ENCODE peak calls at places on chromosomes 4 and X, in four cellular contexts. S is transverse colon, W is sigmoid colon, U is suprapubic skin. L is an unnamed sample.

GRCh38 chr4:153222790-153223417 is 18.7 kb downstream of the TRIM2 start:
- DNase-seq in S (peak), W (peak), U (peak), L (peak)

GRCh38 chr4:81195475-81195874 is 19.5 kb downstream of the PRKG2 start:
- DNase-seq in S (no peak), W (no peak), U (no peak), L (no peak)

GRCh38 chrX:87813566-87813965 is 296.0 kb downstream of the KLHL4 start:
- DNase-seq in S (no peak), W (no peak), U (no peak), L (no peak)

GRCh38 chr4:111748157-111748556 is 397.1 kb upstream of the FAM241A start:
- DNase-seq in S (no peak), W (no peak), U (no peak), L (no peak)

GRCh38 chr4:15001248-15001824 is 945 bp upstream of the CPEB2 start:
- DNase-seq in S (peak), W (peak), U (peak), L (peak)

GRCh38 chr4:153188966-153189801 is 15.1 kb upstream of the TRIM2 start:
- DNase-seq in S (no peak), W (peak), U (no peak), L (peak)

GRCh38 chr4:22504931-22505330 is 10.9 kb downstream of the ADGRA3 start:
- DNase-seq in S (no peak), W (no peak), U (no peak), L (no peak)

GRCh38 chr4:157447195-157447594 is 226.7 kb downstream of the GRIA2 start:
- DNase-seq in S (no peak), W (no peak), U (no peak), L (no peak)

GRCh38 chr4:47486306-47486705 is 1.2 kb downstream of the ATP10D start:
- DNase-seq in S (no peak), W (no peak), U (no peak), L (no peak)

GRCh38 chrX:42096262-42096939 is 173.0 kb upstream of the CASK start:
- DNase-seq in S (no peak), W (no peak), U (no peak), L (peak)

GRCh38 chr4:17324431-17324830 is 187.5 kb downstream of the QDPR start:
- DNase-seq in S (peak), W (no peak), U (no peak), L (no peak)

GRCh38 chr4:186604124-186604627 is 48.8 kb upstream of the MTNR1A start:
- DNase-seq in S (no peak), W (no peak), U (no peak), L (no peak)

DNA sequence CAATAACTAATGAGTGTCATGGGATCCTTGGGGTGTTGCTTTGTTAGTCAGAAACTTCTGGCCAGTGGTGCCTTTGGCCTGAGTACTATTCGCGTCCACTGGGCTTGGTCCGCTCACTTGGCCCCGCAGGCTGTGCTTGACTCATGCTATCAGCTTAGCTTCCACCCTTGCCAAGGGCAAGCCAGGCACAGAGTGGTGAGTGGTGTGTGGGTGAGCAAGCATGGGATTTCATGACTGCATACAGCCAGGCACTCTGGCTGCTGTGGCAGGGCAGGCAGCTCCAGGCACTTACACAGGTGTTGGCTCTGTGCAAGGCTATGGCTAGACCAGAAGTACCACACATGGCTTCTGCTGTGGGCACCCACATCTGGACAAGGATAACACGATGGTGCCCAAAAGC is 1026.3 kb downstream of the PCDH19 start:
- DNase-seq in S (no peak), W (no peak), U (no peak), L (no peak)
- TF ChIP-seq CTCF in S (no peak), W (no peak), U (no peak), L (no peak)

DNA sequence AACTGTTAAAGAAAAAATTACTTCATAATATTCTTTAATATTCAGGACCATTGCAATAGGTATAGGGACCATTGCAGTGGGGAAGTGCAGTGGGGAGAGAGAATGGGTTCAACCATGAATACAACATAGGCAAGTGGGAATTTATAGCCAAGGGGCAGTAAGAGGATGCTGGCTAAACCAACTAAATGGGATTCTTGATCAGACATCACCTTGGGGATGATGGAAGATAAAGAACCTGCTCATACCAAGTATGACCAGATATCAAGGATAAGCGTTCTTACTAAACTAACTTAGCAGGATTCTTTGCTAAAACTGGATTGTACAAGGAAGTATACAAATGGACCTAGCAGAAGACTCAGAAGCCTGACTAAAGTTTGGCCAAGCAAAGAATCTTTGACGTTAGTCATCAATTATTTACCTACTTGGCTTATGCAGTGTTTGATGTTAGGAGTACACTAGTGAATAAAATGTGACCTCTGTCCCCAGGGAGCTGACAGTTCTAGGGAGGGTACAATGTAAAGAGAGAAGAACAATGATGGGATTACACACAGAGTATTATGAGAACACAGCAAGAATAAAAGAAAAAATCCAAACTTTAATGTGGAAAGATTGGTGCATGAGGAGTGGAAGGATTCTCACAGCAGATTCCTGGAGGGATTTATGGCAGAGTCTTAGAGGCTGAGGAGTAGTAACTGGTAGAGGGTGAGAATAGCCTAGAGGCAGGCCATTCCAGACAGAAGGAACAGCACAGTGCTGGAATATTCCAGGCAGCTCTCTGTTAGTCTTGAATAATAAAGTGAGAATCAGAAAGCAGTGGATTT is 54.7 kb upstream of the MYOZ2 start:
- DNase-seq in S (peak), W (no peak), U (no peak), L (no peak)
- TF ChIP-seq EP300 in S (no peak), W (no peak), U (no peak), L (no peak)

GRCh38 chr4:3233391-3234071 is 15.4 kb upstream of the MSANTD1 start:
- DNase-seq in S (no peak), W (no peak), U (no peak), L (no peak)

GRCh38 chr4:3235030-3235345 is 14.0 kb upstream of the MSANTD1 start:
- DNase-seq in S (no peak), W (no peak), U (no peak), L (no peak)

GRCh38 chr4:3232871-3233271 is 16.1 kb upstream of the MSANTD1 start:
- DNase-seq in S (no peak), W (no peak), U (no peak), L (no peak)

GRCh38 chr4:3235581-3235980 is 13.4 kb upstream of the MSANTD1 start:
- DNase-seq in S (no peak), W (no peak), U (no peak), L (no peak)

DNA sequence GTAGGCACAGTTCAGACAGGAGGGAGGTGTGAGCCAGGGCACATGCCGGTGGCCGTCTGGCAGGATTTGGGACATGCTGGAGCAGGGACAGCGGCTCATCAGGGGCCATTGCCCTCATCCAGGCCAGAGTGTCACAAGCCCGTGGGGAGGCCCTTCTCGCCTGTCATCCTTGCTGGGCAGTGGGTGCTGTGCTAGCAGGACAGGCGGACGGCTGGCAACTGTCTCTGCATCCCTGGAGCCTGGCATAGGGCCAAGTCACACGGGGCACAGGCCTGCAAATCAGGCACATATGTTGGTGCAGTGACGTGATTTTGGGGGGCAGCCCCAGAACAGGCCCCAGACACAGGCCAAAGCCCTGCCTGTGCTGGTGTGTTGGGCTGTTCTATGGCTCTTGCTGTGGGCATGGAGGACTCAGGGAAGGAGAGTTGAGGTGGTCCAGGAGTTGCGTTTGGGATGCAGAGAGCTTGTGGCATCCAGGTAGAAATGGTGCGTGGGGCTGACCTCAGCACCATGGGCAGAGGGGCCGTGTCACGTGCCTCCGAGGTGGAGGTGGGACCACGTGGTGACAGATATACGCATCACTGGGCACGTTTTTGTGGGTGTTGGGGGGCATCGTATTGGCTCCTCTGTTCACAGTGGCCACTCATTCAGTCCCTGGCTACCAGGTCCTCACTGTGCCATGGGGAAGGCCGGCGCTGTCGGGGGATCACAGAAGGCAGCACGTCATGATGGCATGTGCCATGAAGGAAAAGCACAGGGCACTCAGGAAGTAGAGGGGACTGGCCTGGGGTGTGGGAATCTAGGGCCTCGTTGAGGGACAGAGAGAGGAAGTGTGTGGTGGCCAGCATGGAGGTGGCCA is 14.6 kb upstream of the MSANTD1 start:
- DNase-seq in S (no peak), W (no peak), U (no peak), L (no peak)
- TF ChIP-seq POLR2AphosphoS5 in S (no peak), W (no peak), U (no peak), L (no peak)

DNA sequence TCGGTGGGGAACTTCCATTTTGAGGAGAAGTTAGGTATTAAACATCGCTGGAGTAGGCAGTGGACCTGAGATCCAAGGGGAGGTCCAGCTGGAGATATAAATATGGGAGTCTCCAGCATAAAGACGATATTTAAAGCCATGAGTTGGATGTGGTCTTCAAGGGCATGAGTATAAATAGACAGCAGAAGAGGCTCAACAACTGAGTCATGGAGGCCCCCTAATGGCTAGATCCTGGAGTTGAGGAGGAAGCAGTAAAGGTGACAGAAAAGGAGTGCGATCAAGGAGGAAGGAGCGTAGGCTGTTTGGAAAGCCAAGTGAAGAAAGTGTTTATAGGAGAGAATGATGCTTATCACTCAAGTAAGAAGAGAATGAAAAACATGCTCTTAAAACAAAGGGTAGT is 18.1 kb upstream of the APBB2 start:
- DNase-seq in S (no peak), W (no peak), U (no peak), L (no peak)
- TF ChIP-seq CTCF in S (no peak), W (no peak), U (no peak), L (no peak)

GRCh38 chrX:132591719-132592275 is 103.0 kb upstream of the MBNL3 start:
- DNase-seq in S (no peak), W (no peak), U (no peak), L (no peak)
- TF ChIP-seq EP300 in S (no peak), W (no peak), U (no peak), L (no peak)

GRCh38 chr4:24980064-24980690 is 50.6 kb downstream of the LGI2 start:
- DNase-seq in S (peak), W (peak), U (peak), L (peak)
- TF ChIP-seq POLR2AphosphoS5 in S (no peak), W (no peak), U (no peak), L (no peak)

GRCh38 chr4:37799941-37800554 is 26.4 kb upstream of the PGM2 start:
- DNase-seq in S (no peak), W (no peak), U (no peak), L (no peak)

GRCh38 chr4:37798616-37799015 is 27.9 kb upstream of the PGM2 start:
- DNase-seq in S (no peak), W (no peak), U (no peak), L (no peak)

GRCh38 chr4:37805091-37805490 is 21.4 kb upstream of the PGM2 start:
- DNase-seq in S (no peak), W (no peak), U (no peak), L (no peak)

GRCh38 chr4:37802068-37802666 is 24.3 kb upstream of the PGM2 start:
- DNase-seq in S (peak), W (no peak), U (no peak), L (peak)

GRCh38 chr4:37803348-37803973 is 23.0 kb upstream of the PGM2 start:
- DNase-seq in S (no peak), W (no peak), U (no peak), L (no peak)
- TF ChIP-seq CTCF in S (peak), W (peak), U (peak), L (peak)

GRCh38 chr4:94668724-94669123 is 89.0 kb upstream of the BMPR1B start:
- DNase-seq in S (no peak), W (no peak), U (no peak), L (no peak)
- TF ChIP-seq EP300 in S (no peak), W (no peak), U (no peak), L (no peak)